ENCODE peak calls at places on chromosomes 11 and 22, in five cellular contexts. One of them, this sample, is unnamed.

GRCh38 chr11:3104961-3105790 is 48.0 kb upstream of the CARS1 start:
- DNase-seq in nucleus accumbens: no peak
- DNase-seq in OCI-LY7: no peak
- DNase-seq in kidney: peak; percentile 71
- DNase-seq in sigmoid colon: peak; percentile 63
- DNase-seq in this sample: no peak

GRCh38 chr11:116294630-116295029 is 478.2 kb downstream of the BUD13 start:
- DNase-seq in sigmoid colon: no peak
- DNase-seq in nucleus accumbens: no peak
- DNase-seq in OCI-LY7: no peak
- DNase-seq in kidney: no peak
- DNase-seq in this sample: no peak

GRCh38 chr11:134559617-134559992 is 147.6 kb upstream of the B3GAT1 start:
- DNase-seq in OCI-LY7: no peak
- DNase-seq in kidney: peak; percentile 49
- DNase-seq in nucleus accumbens: no peak
- DNase-seq in sigmoid colon: peak; percentile 54
- DNase-seq in this sample: peak; percentile 20

GRCh38 chr11:15988693-15989231 is 367.6 kb downstream of the SOX6 start:
- DNase-seq in nucleus accumbens: no peak
- DNase-seq in OCI-LY7: no peak
- DNase-seq in kidney: no peak
- DNase-seq in sigmoid colon: no peak
- DNase-seq in this sample: no peak

GRCh38 chr11:134469627-134470026 is 57.6 kb upstream of the B3GAT1 start:
- DNase-seq in nucleus accumbens: no peak
- DNase-seq in OCI-LY7: peak; percentile 51
- DNase-seq in kidney: no peak
- DNase-seq in sigmoid colon: no peak
- DNase-seq in this sample: no peak

GRCh38 chr11:63262562-63262961 is 19.2 kb upstream of the SLC22A25 start:
- DNase-seq in sigmoid colon: no peak
- DNase-seq in kidney: no peak
- DNase-seq in OCI-LY7: no peak
- DNase-seq in nucleus accumbens: no peak
- DNase-seq in this sample: no peak

GRCh38 chr22:20956258-20957117 is 10.6 kb upstream of the AIFM3 start:
- DNase-seq in sigmoid colon: no peak
- DNase-seq in OCI-LY7: no peak
- DNase-seq in kidney: no peak
- DNase-seq in nucleus accumbens: no peak
- DNase-seq in this sample: peak; percentile 77

GRCh38 chr11:16262645-16262955 is 93.7 kb downstream of the SOX6 start:
- DNase-seq in kidney: no peak
- DNase-seq in sigmoid colon: no peak
- DNase-seq in nucleus accumbens: no peak
- DNase-seq in OCI-LY7: no peak
- DNase-seq in this sample: no peak

GRCh38 chr11:128574576-128575011 is 12.8 kb downstream of the ETS1 start:
- DNase-seq in OCI-LY7: no peak
- DNase-seq in kidney: no peak
- DNase-seq in sigmoid colon: no peak
- DNase-seq in nucleus accumbens: no peak
- DNase-seq in this sample: no peak

GRCh38 chr11:86620796-86621575 is 51.4 kb downstream of the ME3 start:
- DNase-seq in OCI-LY7: no peak
- DNase-seq in nucleus accumbens: no peak
- DNase-seq in kidney: no peak
- DNase-seq in sigmoid colon: no peak
- DNase-seq in this sample: no peak

GRCh38 chr22:32531955-32532818 is 57.6 kb downstream of the FBXO7 start:
- DNase-seq in sigmoid colon: peak; percentile 94
- DNase-seq in kidney: peak; percentile 97
- DNase-seq in nucleus accumbens: no peak
- DNase-seq in OCI-LY7: no peak
- DNase-seq in this sample: no peak

GRCh38 chr11:6397156-6397555 is 6.9 kb downstream of the SMPD1 start:
- DNase-seq in sigmoid colon: no peak
- DNase-seq in nucleus accumbens: no peak
- DNase-seq in OCI-LY7: no peak
- DNase-seq in kidney: no peak
- DNase-seq in this sample: no peak

GRCh38 chr11:28243057-28243456 is 134.9 kb downstream of the METTL15 start:
- DNase-seq in nucleus accumbens: no peak
- DNase-seq in OCI-LY7: no peak
- DNase-seq in kidney: no peak
- DNase-seq in sigmoid colon: no peak
- DNase-seq in this sample: no peak

GRCh38 chr11:6258571-6258998 is 1.1 kb upstream of the CCKBR start:
- DNase-seq in OCI-LY7: no peak
- DNase-seq in kidney: no peak
- DNase-seq in nucleus accumbens: peak; percentile 19
- DNase-seq in sigmoid colon: no peak
- DNase-seq in this sample: no peak

GRCh38 chr11:8318536-8318935 is 54.9 kb upstream of the LMO1 start:
- DNase-seq in sigmoid colon: peak; percentile 55
- DNase-seq in kidney: no peak
- DNase-seq in OCI-LY7: peak; percentile 5
- DNase-seq in nucleus accumbens: no peak
- DNase-seq in this sample: no peak

GRCh38 chr11:93484716-93485115 is 58.5 kb downstream of the SMCO4 start:
- DNase-seq in OCI-LY7: no peak
- DNase-seq in sigmoid colon: no peak
- DNase-seq in kidney: no peak
- DNase-seq in nucleus accumbens: no peak
- DNase-seq in this sample: no peak

GRCh38 chr11:128594246-128594645 is 6.9 kb upstream of the ETS1 start:
- DNase-seq in nucleus accumbens: no peak
- DNase-seq in OCI-LY7: no peak
- DNase-seq in sigmoid colon: no peak
- DNase-seq in kidney: no peak
- DNase-seq in this sample: no peak

GRCh38 chr22:20402960-20403778 is 9.2 kb downstream of the ZNF74 start:
- DNase-seq in nucleus accumbens: no peak
- DNase-seq in sigmoid colon: no peak
- DNase-seq in OCI-LY7: no peak
- DNase-seq in kidney: no peak
- DNase-seq in this sample: no peak

GRCh38 chr11:110295487-110296225 is 758 bp downstream of the RDX start:
- DNase-seq in sigmoid colon: peak; percentile 75
- DNase-seq in nucleus accumbens: no peak
- DNase-seq in OCI-LY7: peak; percentile 73
- DNase-seq in kidney: peak; percentile 82
- DNase-seq in this sample: peak; percentile 78

GRCh38 chr11:92140021-92140420 is 84.6 kb upstream of the FAT3 start:
- DNase-seq in OCI-LY7: no peak
- DNase-seq in sigmoid colon: no peak
- DNase-seq in kidney: no peak
- DNase-seq in nucleus accumbens: no peak
- DNase-seq in this sample: no peak

GRCh38 chr11:46367244-46367915 is 14.1 kb upstream of the MDK start:
- DNase-seq in nucleus accumbens: peak; percentile 25
- DNase-seq in kidney: peak; percentile 80
- DNase-seq in OCI-LY7: peak; percentile 69
- DNase-seq in sigmoid colon: peak; percentile 86
- DNase-seq in this sample: peak; percentile 69

GRCh38 chr11:22846726-22847125 is 13.5 kb downstream of the CCDC179 start:
- DNase-seq in kidney: no peak
- DNase-seq in OCI-LY7: no peak
- DNase-seq in sigmoid colon: no peak
- DNase-seq in nucleus accumbens: no peak
- DNase-seq in this sample: no peak

GRCh38 chr11:103274025-103274424 is 164.8 kb downstream of the DYNC2H1 start:
- DNase-seq in sigmoid colon: no peak
- DNase-seq in nucleus accumbens: no peak
- DNase-seq in OCI-LY7: no peak
- DNase-seq in kidney: no peak
- DNase-seq in this sample: no peak

GRCh38 chr11:33778682-33779081 is 4.4 kb upstream of the FBXO3 start:
- DNase-seq in OCI-LY7: no peak
- DNase-seq in kidney: no peak
- DNase-seq in sigmoid colon: no peak
- DNase-seq in nucleus accumbens: no peak
- DNase-seq in this sample: peak; percentile 14

GRCh38 chr22:38824587-38824986 is 19.2 kb downstream of the NPTXR start:
- DNase-seq in nucleus accumbens: peak; percentile 15
- DNase-seq in kidney: peak; percentile 74
- DNase-seq in sigmoid colon: peak; percentile 50
- DNase-seq in OCI-LY7: peak; percentile 61
- DNase-seq in this sample: peak; percentile 79

GRCh38 chr11:120929090-120929489 is 94.8 kb upstream of the TBCEL start:
- DNase-seq in kidney: no peak
- DNase-seq in OCI-LY7: no peak
- DNase-seq in nucleus accumbens: peak; percentile 19
- DNase-seq in sigmoid colon: no peak
- DNase-seq in this sample: no peak

GRCh38 chr11:9748361-9748970 is 84.6 kb downstream of the SWAP70 start:
- DNase-seq in kidney: peak; percentile 85
- DNase-seq in OCI-LY7: peak; percentile 88
- DNase-seq in sigmoid colon: peak; percentile 77
- DNase-seq in nucleus accumbens: peak; percentile 11
- DNase-seq in this sample: peak; percentile 91

GRCh38 chr11:94786264-94787126 is 18.3 kb downstream of the AMOTL1 start:
- DNase-seq in kidney: no peak
- DNase-seq in nucleus accumbens: no peak
- DNase-seq in sigmoid colon: no peak
- DNase-seq in OCI-LY7: peak; percentile 20
- DNase-seq in this sample: peak; percentile 60

GRCh38 chr11:128476031-128476430 is 111.3 kb downstream of the ETS1 start:
- DNase-seq in sigmoid colon: no peak
- DNase-seq in nucleus accumbens: no peak
- DNase-seq in kidney: no peak
- DNase-seq in OCI-LY7: no peak
- DNase-seq in this sample: no peak

GRCh38 chr11:45887587-45887986 is 2.1 kb downstream of the MAPK8IP1 start:
- DNase-seq in OCI-LY7: no peak
- DNase-seq in sigmoid colon: no peak
- DNase-seq in nucleus accumbens: no peak
- DNase-seq in kidney: peak; percentile 48
- DNase-seq in this sample: no peak

This sample was measured in KBM-7.